ENCODE peak calls at places on chromosome X, in six cellular contexts. I is SK-N-SH, Z is GM12878, Y is K562, E is H1, Q is HepG2. M is an unnamed sample.

GRCh38 chrX:39805825-39806224 is 291.9 kb downstream of the BCOR start:
- DNase-seq in I (no peak), Z (no peak), Y (no peak), E (no peak), Q (no peak), M (no peak)

GRCh38 chrX:43560247-43560946 is 95.7 kb upstream of the MAOA start:
- DNase-seq in I (no peak), Z (no peak), Y (no peak), E (no peak), Q (no peak), M (no peak)

GRCh38 chrX:30712214-30712613 is 59.0 kb downstream of the GK start:
- DNase-seq in I (no peak), Z (no peak), Y (no peak), E (no peak), Q (no peak), M (no peak)

GRCh38 chrX:110944323-110944761 is 148.7 kb upstream of the CHRDL1 start:
- DNase-seq in I (peak), Z (no peak), Y (no peak), E (peak), Q (no peak), M (no peak)

GRCh38 chrX:114798902-114799301 is 215.0 kb downstream of the HTR2C start:
- DNase-seq in I (no peak), Z (no peak), Y (no peak), E (no peak), Q (no peak), M (no peak)

GRCh38 chrX:31136144-31136572 is 64.3 kb upstream of the FTHL17 start:
- DNase-seq in I (no peak), Z (peak), Y (no peak), E (no peak), Q (no peak), M (no peak)

GRCh38 chrX:149830192-149830873 is 48.6 kb downstream of the MAGEA9 start:
- DNase-seq in I (no peak), Z (peak), Y (no peak), E (peak), Q (no peak), M (no peak)

GRCh38 chrX:141176586-141177451 is at the start of gene LDOC1:
- DNase-seq in I (peak), Z (no peak), Y (peak), E (peak), Q (no peak), M (peak)

GRCh38 chrX:100424012-100424411 is 13.9 kb upstream of the PCDH19 start:
- DNase-seq in I (no peak), Z (no peak), Y (no peak), E (peak), Q (no peak), M (no peak)

GRCh38 chrX:71107762-71108360 is 1.3 kb upstream of the CXorf65 start:
- DNase-seq in I (no peak), Z (no peak), Y (no peak), E (no peak), Q (no peak), M (no peak)

GRCh38 chrX:107728342-107729099 is 47.1 kb downstream of the TSC22D3 start:
- DNase-seq in I (no peak), Z (no peak), Y (no peak), E (no peak), Q (no peak), M (no peak)

GRCh38 chrX:46913710-46914109 is 1.5 kb downstream of the JADE3 start:
- DNase-seq in I (peak), Z (no peak), Y (no peak), E (no peak), Q (peak), M (no peak)

GRCh38 chrX:140709421-140709846 is at the start of gene LINC00632:
- DNase-seq in I (peak), Z (no peak), Y (no peak), E (no peak), Q (no peak), M (no peak)

GRCh38 chrX:30659421-30659820 is 6.2 kb downstream of the GK start:
- DNase-seq in I (no peak), Z (no peak), Y (peak), E (no peak), Q (no peak), M (peak)

GRCh38 chrX:54157561-54157960 is 25.5 kb downstream of the FAM120C start:
- DNase-seq in I (no peak), Z (no peak), Y (no peak), E (no peak), Q (no peak), M (no peak)

GRCh38 chrX:7139202-7140081 is 8.1 kb upstream of the STS start:
- DNase-seq in I (no peak), Z (no peak), Y (no peak), E (no peak), Q (no peak), M (no peak)

GRCh38 chrX:77785400-77785745 is 643 bp downstream of the ATRX start:
- DNase-seq in I (peak), Z (no peak), Y (peak), E (no peak), Q (no peak), M (peak)

GRCh38 chrX:104085919-104086318 is 9.9 kb upstream of the TMSB15C start:
- DNase-seq in I (no peak), Z (no peak), Y (no peak), E (no peak), Q (no peak), M (no peak)

GRCh38 chrX:153708415-153708814 is 15.8 kb downstream of the BCAP31 start:
- DNase-seq in I (peak), Z (no peak), Y (peak), E (peak), Q (peak), M (peak)
- TF ChIP-seq CHD2 in I (no peak), Z (no peak), Y (no peak), E (no peak), Q (no peak), M (no peak)

DNA sequence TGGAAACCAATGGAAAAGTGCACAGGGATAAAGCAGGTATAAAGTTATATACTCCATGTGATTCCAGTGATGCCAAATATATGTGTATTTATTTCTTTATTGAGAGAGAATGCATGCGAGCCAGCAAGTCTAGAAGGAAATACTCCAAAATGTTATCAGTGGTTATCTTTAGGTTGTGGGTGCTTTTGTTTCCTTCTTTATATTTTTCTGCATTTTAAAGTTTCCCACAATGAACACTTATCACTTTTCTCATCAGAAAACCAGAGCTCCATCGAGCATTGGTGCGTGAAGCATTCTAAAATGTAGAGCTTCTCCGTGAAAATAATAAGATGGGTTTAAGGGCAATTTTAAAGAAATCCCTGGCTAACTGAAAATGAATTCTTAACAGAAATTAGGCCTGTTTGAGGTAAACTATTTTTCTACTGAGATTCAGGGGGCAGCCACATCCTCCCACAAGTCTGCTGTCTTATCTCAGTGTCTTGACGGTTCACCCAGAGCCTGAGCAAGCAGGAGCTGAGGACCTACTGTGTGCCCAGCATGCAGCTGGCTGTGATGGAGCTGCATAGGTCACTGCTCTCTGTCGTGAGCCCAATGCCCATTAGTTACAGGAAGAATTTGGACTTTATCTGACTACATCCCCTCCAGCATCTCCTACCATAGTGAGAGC is 18.7 kb upstream of the CD40LG start:
- DNase-seq in I (no peak), Z (no peak), Y (no peak), E (no peak), Q (no peak), M (no peak)
- TF ChIP-seq CHD2 in I (no peak), Z (no peak), Y (no peak), E (no peak), Q (no peak), M (no peak)

GRCh38 chrX:130631011-130631410 is 229.2 kb downstream of the RBMX2 start:
- DNase-seq in I (no peak), Z (no peak), Y (no peak), E (no peak), Q (no peak), M (no peak)
- TF ChIP-seq CHD2 in I (no peak), Z (no peak), Y (no peak), E (no peak), Q (no peak), M (no peak)

GRCh38 chrX:153476628-153477027 is 6.3 kb upstream of the HAUS7 start:
- DNase-seq in I (peak), Z (no peak), Y (no peak), E (no peak), Q (no peak), M (no peak)
- TF ChIP-seq CHD2 in I (no peak), Z (no peak), Y (no peak), E (no peak), Q (no peak), M (no peak)

GRCh38 chrX:49106930-49107329 is 16.6 kb downstream of the GPKOW start:
- DNase-seq in I (peak), Z (no peak), Y (no peak), E (no peak), Q (peak), M (peak)
- TF ChIP-seq CHD2 in I (no peak), Z (no peak), Y (no peak), E (no peak), Q (no peak), M (no peak)

GRCh38 chrX:20639115-20639514 is 372.4 kb upstream of the RPS6KA3 start:
- DNase-seq in I (no peak), Z (no peak), Y (no peak), E (no peak), Q (no peak), M (no peak)
- TF ChIP-seq CHD2 in I (no peak), Z (no peak), Y (no peak), E (no peak), Q (no peak), M (no peak)

M was measured in A549.